ENCODE peak calls at places on chromosomes 5 and 9, in four cellular contexts. Q is choroid plexus epithelial cell, N is osteocyte, K is A549. L is an unnamed sample.

GRCh38 chr9:105693435-105694275 is 686 bp upstream of the TMEM38B start:
- DNase-seq in Q (no peak), N (no peak), K (no peak), L (no peak)

GRCh38 chr5:40071870-40072269 is 607.8 kb upstream of the PTGER4 start:
- DNase-seq in Q (peak), N (no peak), K (peak), L (peak)

GRCh38 chr5:172453986-172454354 is 355 bp downstream of the SH3PXD2B start:
- DNase-seq in Q (no peak), N (no peak), K (peak), L (peak)

GRCh38 chr5:39224196-39224754 is 4.9 kb upstream of the FYB1 start:
- DNase-seq in Q (peak), N (no peak), K (peak), L (peak)

GRCh38 chr5:23507278-23507685 is at the start of gene PRDM9:
- DNase-seq in Q (peak), N (no peak), K (peak), L (peak)

GRCh38 chr5:132386644-132387286 is 17.3 kb downstream of the SLC22A5 start:
- DNase-seq in Q (peak), N (no peak), K (peak), L (peak)

GRCh38 chr5:38134750-38135330 is 123.5 kb upstream of the EGFLAM start:
- DNase-seq in Q (no peak), N (no peak), K (no peak), L (no peak)

GRCh38 chr5:35857606-35858205 is 1.0 kb downstream of the IL7R start:
- DNase-seq in Q (peak), N (no peak), K (no peak), L (peak)

GRCh38 chr9:138023394-138024124 is 146.0 kb downstream of the CACNA1B start:
- DNase-seq in Q (no peak), N (peak), K (no peak), L (no peak)

GRCh38 chr9:137619240-137620090 is 660 bp downstream of the EHMT1 start:
- DNase-seq in Q (peak), N (no peak), K (no peak), L (peak)

GRCh38 chr5:143448518-143448917 is 45.0 kb upstream of the NR3C1 start:
- DNase-seq in Q (no peak), N (no peak), K (no peak), L (no peak)

GRCh38 chr5:56791396-56791795 is 24.0 kb upstream of the MAP3K1 start:
- DNase-seq in Q (no peak), N (no peak), K (no peak), L (no peak)

GRCh38 chr5:119239119-119239417 is 116.8 kb upstream of the TNFAIP8 start:
- DNase-seq in Q (no peak), N (no peak), K (no peak), L (no peak)

GRCh38 chr9:35341585-35341984 is 148.3 kb upstream of the RUSC2 start:
- DNase-seq in Q (peak), N (no peak), K (no peak), L (peak)

GRCh38 chr9:706606-707451 is 134.7 kb upstream of the DMRT1 start:
- DNase-seq in Q (peak), N (peak), K (no peak), L (peak)

GRCh38 chr5:79875230-79875629 is 115.8 kb downstream of the MTX3 start:
- DNase-seq in Q (no peak), N (no peak), K (no peak), L (no peak)

GRCh38 chr9:2015581-2016410 is 649 bp downstream of the SMARCA2 start:
- DNase-seq in Q (peak), N (peak), K (peak), L (peak)

GRCh38 chr5:176542596-176543427 is 5.6 kb upstream of the RNF44 start:
- DNase-seq in Q (no peak), N (no peak), K (peak), L (peak)

GRCh38 chr9:131423171-131423581 is 29.3 kb downstream of the PRRC2B start:
- DNase-seq in Q (peak), N (no peak), K (peak), L (peak)

GRCh38 chr5:74334434-74335364 is 305.8 kb downstream of the ENC1 start:
- DNase-seq in Q (no peak), N (no peak), K (no peak), L (no peak)

GRCh38 chr9:133707065-133707760 is 30.9 kb downstream of the SARDH start:
- DNase-seq in Q (peak), N (no peak), K (no peak), L (peak)

GRCh38 chr9:135925496-135926133 is 18.3 kb upstream of the CAMSAP1 start:
- DNase-seq in Q (peak), N (no peak), K (no peak), L (peak)

GRCh38 chr5:120527251-120527650 is 63.2 kb downstream of the PRR16 start:
- DNase-seq in Q (no peak), N (no peak), K (no peak), L (no peak)

GRCh38 chr9:136960212-136960937 is 8.3 kb downstream of the LCN12 start:
- DNase-seq in Q (peak), N (no peak), K (no peak), L (no peak)

GRCh38 chr5:1943481-1943880 is 60.8 kb upstream of the IRX4 start:
- DNase-seq in Q (no peak), N (no peak), K (no peak), L (no peak)

GRCh38 chr5:80076131-80077101 is 41.3 kb downstream of the THBS4 start:
- DNase-seq in Q (peak), N (no peak), K (no peak), L (no peak)

GRCh38 chr5:34415559-34416198 is 240.4 kb upstream of the RAI14 start:
- DNase-seq in Q (peak), N (no peak), K (no peak), L (peak)

GRCh38 chr5:83255268-83255667 is 177.9 kb downstream of the XRCC4 start:
- DNase-seq in Q (peak), N (no peak), K (no peak), L (peak)

GRCh38 chr9:113707953-113708695 is 168.0 kb upstream of the ZNF618 start:
- DNase-seq in Q (no peak), N (peak), K (no peak), L (no peak)

GRCh38 chr5:181092428-181092827 is 38.5 kb downstream of the OR2V1 start:
- DNase-seq in Q (no peak), N (no peak), K (no peak), L (no peak)

GRCh38 chr5:72228957-72229356 is 91.1 kb downstream of the MRPS27 start:
- DNase-seq in Q (no peak), N (no peak), K (no peak), L (no peak)

GRCh38 chr9:130459941-130460340 is 15.2 kb downstream of the ASS1 start:
- DNase-seq in Q (no peak), N (no peak), K (no peak), L (no peak)

GRCh38 chr5:179986328-179986727 is 78.6 kb upstream of the TBC1D9B start:
- DNase-seq in Q (peak), N (no peak), K (peak), L (peak)
- TF ChIP-seq CTCF in Q (peak), N (no peak), K (no peak), L (no peak)

GRCh38 chr9:33860200-33860871 is 43.4 kb downstream of the UBE2R2 start:
- DNase-seq in Q (peak), N (no peak), K (no peak), L (no peak)
- TF ChIP-seq CTCF in Q (peak), N (peak), K (no peak), L (no peak)

GRCh38 chr9:92342825-92343488 is 17.2 kb downstream of the CENPP start:
- DNase-seq in Q (peak), N (no peak), K (no peak), L (peak)
- TF ChIP-seq CTCF in Q (peak), N (peak), K (peak), L (no peak)

DNA sequence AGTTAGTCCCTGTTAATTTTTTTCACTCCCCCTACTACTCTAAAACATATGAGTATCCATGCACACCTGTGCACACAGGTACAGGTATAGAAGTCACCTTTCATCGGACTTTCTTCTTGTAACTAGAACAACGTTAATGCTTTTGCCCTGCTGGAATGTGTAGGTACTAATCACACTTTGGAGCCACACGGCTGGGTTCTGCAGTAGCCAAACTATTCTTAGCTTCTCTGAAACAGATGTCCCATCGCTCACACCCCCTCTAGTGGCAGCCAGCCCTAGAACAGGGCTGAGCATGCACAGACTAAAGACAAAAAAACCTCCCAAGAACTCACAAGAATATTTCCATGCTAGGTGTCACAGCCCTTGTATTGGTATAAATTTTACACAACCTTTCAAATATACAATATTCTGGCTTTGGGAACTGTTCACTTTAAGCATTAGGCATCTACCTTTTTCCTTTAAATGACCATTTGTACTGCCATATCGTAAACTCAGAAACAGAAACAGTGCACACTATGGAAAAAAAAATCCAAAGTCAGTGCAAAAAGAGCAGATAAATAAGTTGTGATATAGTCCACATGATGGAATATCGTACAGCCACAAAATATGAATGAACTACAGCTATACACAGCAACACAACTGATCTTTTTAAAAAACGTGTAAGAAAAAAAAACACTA is 64.0 kb downstream of the RETREG1 start:
- DNase-seq in Q (peak), N (no peak), K (peak), L (peak)
- TF ChIP-seq CTCF in Q (peak), N (peak), K (peak), L (peak)

DNA sequence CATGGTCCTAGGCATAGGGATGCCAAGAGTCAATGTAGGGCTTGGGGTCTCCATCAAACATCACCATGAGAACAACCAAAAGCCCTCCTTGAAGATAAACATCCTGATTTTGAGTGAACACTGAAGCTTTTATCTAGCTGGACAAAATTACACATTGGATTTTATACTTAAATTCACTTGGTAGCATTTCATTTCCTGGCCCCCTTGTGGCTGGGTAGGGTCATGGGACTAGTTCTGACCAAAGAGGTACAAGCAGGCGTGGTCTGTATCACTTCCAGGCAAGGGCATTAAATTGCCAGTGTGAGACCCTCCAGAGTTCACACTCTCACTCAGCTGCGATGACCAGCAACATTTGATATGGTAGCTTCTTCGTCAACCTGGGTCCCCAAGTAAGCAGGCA is 320.3 kb downstream of the ACTL7B start:
- DNase-seq in Q (peak), N (no peak), K (peak), L (no peak)
- TF ChIP-seq CTCF in Q (peak), N (peak), K (peak), L (peak)

GRCh38 chr5:41670854-41671791 is 160.7 kb upstream of the PLCXD3 start:
- DNase-seq in Q (no peak), N (no peak), K (no peak), L (no peak)
- TF ChIP-seq CTCF in Q (no peak), N (no peak), K (no peak), L (no peak)

GRCh38 chr5:173514666-173515065 is 101.8 kb downstream of the BOD1 start:
- DNase-seq in Q (no peak), N (peak), K (no peak), L (no peak)
- TF ChIP-seq CTCF in Q (no peak), N (no peak), K (no peak), L (no peak)

L was measured in fibroblast of lung.